ENCODE peak calls at places on chromosomes 1 and 21, in ten cellular contexts. V is neural crest cell; Q is activated CD4-positive, alpha-beta T cell treated with anti-CD3 and anti-CD28 coated beads, Interleukin-2, amount 50 U/mL, for 1 hour; J is cerebellar cortex; B is HFFc6; Y is colonic mucosa; R is GDM1; U is Daoy; N is NCI-H510A treated with DMSO at 0.1 percent for 48 hours; X is left colon. W is an unnamed sample.

GRCh38 chr21:38327984-38328383 is 71.2 kb downstream of the KCNJ15 start:
- DNase-seq in V (no peak), Q (no peak), J (no peak), B (peak), Y (no peak), R (no peak), U (peak), N (no peak), X (no peak), W (no peak)

GRCh38 chr1:25064465-25065238 is 134.6 kb upstream of the RUNX3 start:
- DNase-seq in V (no peak), Q (no peak), J (no peak), B (no peak), Y (no peak), R (no peak), U (no peak), N (no peak), X (no peak), W (peak)

GRCh38 chr1:200381256-200381980 is 28.4 kb downstream of the ZNF281 start:
- DNase-seq in V (no peak), Q (no peak), J (no peak), B (no peak), Y (no peak), R (no peak), U (no peak), N (no peak), X (no peak), W (no peak)

GRCh38 chr1:224783006-224783651 is 146.3 kb upstream of the DNAH14 start:
- DNase-seq in V (no peak), Q (no peak), J (no peak), B (no peak), Y (no peak), R (no peak), U (peak), N (peak), X (no peak), W (no peak)

GRCh38 chr21:46604975-46605758 is at the start of gene S100B:
- DNase-seq in V (peak), Q (no peak), J (peak), B (no peak), Y (no peak), R (peak), U (peak), N (no peak), X (no peak), W (no peak)

GRCh38 chr1:206048582-206048981 is 4.4 kb upstream of the RHEX start:
- DNase-seq in V (no peak), Q (no peak), J (no peak), B (no peak), Y (peak), R (no peak), U (no peak), N (no peak), X (peak), W (no peak)

GRCh38 chr1:13585996-13586395 is 2.4 kb downstream of the PDPN start:
- DNase-seq in V (no peak), Q (no peak), J (no peak), B (no peak), Y (no peak), R (no peak), U (no peak), N (no peak), X (no peak), W (no peak)

GRCh38 chr1:221884821-221885220 is 142.9 kb upstream of the DUSP10 start:
- DNase-seq in V (no peak), Q (no peak), J (no peak), B (no peak), Y (no peak), R (no peak), U (no peak), N (no peak), X (no peak), W (no peak)

GRCh38 chr1:53576381-53576801 is 117.2 kb downstream of the DMRTB1 start:
- DNase-seq in V (no peak), Q (no peak), J (no peak), B (no peak), Y (no peak), R (no peak), U (no peak), N (no peak), X (no peak), W (no peak)

GRCh38 chr1:58812926-58813325 is 29.1 kb upstream of the JUN start:
- DNase-seq in V (no peak), Q (peak), J (no peak), B (no peak), Y (no peak), R (no peak), U (peak), N (no peak), X (no peak), W (peak)

GRCh38 chr1:58895082-58895481 is 111.2 kb upstream of the JUN start:
- DNase-seq in V (no peak), Q (no peak), J (no peak), B (no peak), Y (peak), R (no peak), U (no peak), N (no peak), X (no peak), W (no peak)

GRCh38 chr1:201941420-201942128 is 4.8 kb downstream of the LMOD1 start:
- DNase-seq in V (peak), Q (no peak), J (peak), B (no peak), Y (no peak), R (no peak), U (no peak), N (peak), X (no peak), W (no peak)

GRCh38 chr1:194161591-194161990 is 975.2 kb upstream of the B3GALT2 start:
- DNase-seq in V (no peak), Q (no peak), J (no peak), B (no peak), Y (no peak), R (no peak), U (no peak), N (no peak), X (no peak), W (no peak)

GRCh38 chr1:82485591-82486369 is 685.0 kb downstream of the ADGRL2 start:
- DNase-seq in V (no peak), Q (no peak), J (no peak), B (no peak), Y (peak), R (no peak), U (peak), N (peak), X (peak), W (no peak)

GRCh38 chr1:201261771-201262547 is 21.3 kb upstream of the PKP1 start:
- DNase-seq in V (no peak), Q (no peak), J (no peak), B (no peak), Y (peak), R (no peak), U (no peak), N (no peak), X (no peak), W (no peak)

GRCh38 chr21:29342394-29342957 is 43.8 kb downstream of the BACH1 start:
- DNase-seq in V (no peak), Q (no peak), J (peak), B (peak), Y (no peak), R (no peak), U (peak), N (no peak), X (peak), W (no peak)

GRCh38 chr1:41955461-41956159 is 36.9 kb upstream of the HIVEP3 start:
- DNase-seq in V (no peak), Q (no peak), J (no peak), B (peak), Y (no peak), R (peak), U (peak), N (no peak), X (no peak), W (no peak)

GRCh38 chr1:228868731-228869024 is 133.4 kb downstream of the RHOU start:
- DNase-seq in V (no peak), Q (no peak), J (no peak), B (no peak), Y (no peak), R (no peak), U (no peak), N (no peak), X (no peak), W (no peak)

GRCh38 chr1:6625579-6626149 is 996 bp downstream of the THAP3 start:
- DNase-seq in V (peak), Q (no peak), J (no peak), B (peak), Y (peak), R (no peak), U (peak), N (peak), X (peak), W (no peak)

GRCh38 chr1:27934818-27935549 is at the start of gene SMPDL3B:
- DNase-seq in V (no peak), Q (no peak), J (peak), B (no peak), Y (peak), R (peak), U (peak), N (peak), X (peak), W (no peak)

GRCh38 chr1:111490220-111490619 is 13.2 kb downstream of the ADORA3 start:
- DNase-seq in V (no peak), Q (no peak), J (no peak), B (no peak), Y (no peak), R (no peak), U (no peak), N (no peak), X (no peak), W (no peak)

GRCh38 chr1:76866566-76866965 is 714 bp upstream of the ST6GALNAC5 start:
- DNase-seq in V (no peak), Q (no peak), J (no peak), B (no peak), Y (no peak), R (no peak), U (no peak), N (no peak), X (no peak), W (no peak)

GRCh38 chr1:18923721-18924610 is 21.6 kb upstream of the ALDH4A1 start:
- DNase-seq in V (no peak), Q (no peak), J (no peak), B (no peak), Y (no peak), R (peak), U (peak), N (peak), X (no peak), W (peak)

GRCh38 chr1:64093941-64094340 is 109.5 kb upstream of the UBE2U start:
- DNase-seq in V (no peak), Q (no peak), J (no peak), B (no peak), Y (no peak), R (no peak), U (no peak), N (no peak), X (no peak), W (no peak)

GRCh38 chr1:89780721-89781120 is 40.1 kb upstream of the LRRC8D start:
- DNase-seq in V (no peak), Q (no peak), J (peak), B (peak), Y (no peak), R (peak), U (peak), N (peak), X (no peak), W (no peak)

W was measured in effector memory CD8-positive, alpha-beta T cell.